ENCODE peak calls at places on chromosomes 1 and 21, in five cellular contexts. Q is A549, V is HepG2, A is H1, D is K562. O is an unnamed sample.

GRCh38 chr1:32981003-32981909 is 16.6 kb upstream of the RNF19B start:
- DNase-seq in Q (peak; percentile 91), V (no peak), A (no peak), D (peak; percentile 40), O (peak; percentile 94)

GRCh38 chr1:234962340-234962989 is 166.2 kb downstream of the TOMM20 start:
- DNase-seq in Q (peak; percentile 71), V (peak; percentile 67), A (no peak), D (peak; percentile 67), O (peak; percentile 100)

GRCh38 chr1:110783292-110783918 is 89.5 kb upstream of the CD53 start:
- DNase-seq in Q (peak; percentile 50), V (peak; percentile 47), A (no peak), D (peak; percentile 75), O (peak; percentile 50)

GRCh38 chr21:31446206-31446900 is 102.3 kb upstream of the TIAM1 start:
- DNase-seq in Q (no peak), V (no peak), A (no peak), D (no peak), O (no peak)

GRCh38 chr1:19414490-19414889 is 70.8 kb downstream of the CAPZB start:
- DNase-seq in Q (no peak), V (no peak), A (no peak), D (no peak), O (no peak)

GRCh38 chr1:44289530-44289929 is 65.5 kb downstream of the ERI3 start:
- DNase-seq in Q (no peak), V (no peak), A (no peak), D (no peak), O (no peak)

GRCh38 chr1:198641966-198642656 is 3.3 kb downstream of the PTPRC start:
- DNase-seq in Q (no peak), V (no peak), A (no peak), D (no peak), O (no peak)

GRCh38 chr1:180135535-180135934 is 19.1 kb upstream of the QSOX1 start:
- DNase-seq in Q (no peak), V (no peak), A (no peak), D (no peak), O (peak; percentile 39)

GRCh38 chr1:42323551-42323950 is 11.5 kb downstream of the FOXJ3 start:
- DNase-seq in Q (no peak), V (no peak), A (no peak), D (no peak), O (no peak)

GRCh38 chr1:221865808-221866207 is 123.9 kb upstream of the DUSP10 start:
- DNase-seq in Q (no peak), V (no peak), A (no peak), D (no peak), O (peak; percentile 85)

GRCh38 chr1:43558346-43558841 is 27.7 kb downstream of the PTPRF start:
- DNase-seq in Q (no peak), V (no peak), A (no peak), D (no peak), O (peak; percentile 42)

GRCh38 chr21:38067086-38067739 is 151.0 kb upstream of the KCNJ6 start:
- DNase-seq in Q (no peak), V (no peak), A (no peak), D (no peak), O (no peak)

GRCh38 chr1:76832521-76832920 is 34.8 kb upstream of the ST6GALNAC5 start:
- DNase-seq in Q (no peak), V (no peak), A (no peak), D (no peak), O (no peak)

GRCh38 chr1:51569284-51570062 is 47.4 kb upstream of the OSBPL9 start:
- DNase-seq in Q (peak; percentile 51), V (peak; percentile 16), A (peak; percentile 44), D (peak; percentile 47), O (peak; percentile 82)

GRCh38 chr1:169679692-169680091 is 31.7 kb downstream of the SELL start:
- DNase-seq in Q (no peak), V (no peak), A (no peak), D (no peak), O (no peak)

GRCh38 chr1:3610165-3610822 is 1.0 kb downstream of the MEGF6 start:
- DNase-seq in Q (no peak), V (no peak), A (no peak), D (no peak), O (no peak)

GRCh38 chr1:230067871-230068814 is 1.1 kb downstream of the GALNT2 start:
- DNase-seq in Q (no peak), V (no peak), A (no peak), D (peak; percentile 66), O (no peak)

GRCh38 chr1:58809327-58810040 is 25.6 kb upstream of the JUN start:
- DNase-seq in Q (no peak), V (peak; percentile 65), A (no peak), D (no peak), O (peak; percentile 73)

GRCh38 chr1:162541619-162542141 is 19.8 kb upstream of the UAP1 start:
- DNase-seq in Q (peak; percentile 25), V (no peak), A (no peak), D (no peak), O (peak; percentile 98)

GRCh38 chr1:209416009-209416408 is 167.5 kb upstream of the CAMK1G start:
- DNase-seq in Q (peak; percentile 29), V (no peak), A (no peak), D (no peak), O (peak; percentile 85)

GRCh38 chr1:223770621-223771315 is 58.4 kb downstream of the CAPN2 start:
- DNase-seq in Q (no peak), V (no peak), A (no peak), D (no peak), O (no peak)

GRCh38 chr1:203033917-203034316 is 7.6 kb downstream of the PPFIA4 start:
- DNase-seq in Q (no peak), V (no peak), A (no peak), D (no peak), O (no peak)

GRCh38 chr21:40102682-40103081 is 235.4 kb downstream of the PCP4 start:
- DNase-seq in Q (no peak), V (no peak), A (no peak), D (no peak), O (no peak)

GRCh38 chr1:217563179-217563578 is 67.7 kb downstream of the GPATCH2 start:
- DNase-seq in Q (no peak), V (no peak), A (no peak), D (no peak), O (no peak)

GRCh38 chr1:199591468-199591867 is 436.0 kb upstream of the NR5A2 start:
- DNase-seq in Q (no peak), V (no peak), A (no peak), D (no peak), O (no peak)

GRCh38 chr1:245338485-245338877 is 183.7 kb downstream of the KIF26B start:
- DNase-seq in Q (no peak), V (no peak), A (no peak), D (no peak), O (no peak)

GRCh38 chr1:245337829-245338484 is 183.2 kb downstream of the KIF26B start:
- DNase-seq in Q (no peak), V (no peak), A (no peak), D (peak; percentile 80), O (no peak)

GRCh38 chr1:245345191-245345884 is 190.6 kb downstream of the KIF26B start:
- DNase-seq in Q (no peak), V (no peak), A (no peak), D (peak; percentile 70), O (no peak)

GRCh38 chr1:245336149-245336983 is 181.6 kb downstream of the KIF26B start:
- DNase-seq in Q (no peak), V (no peak), A (no peak), D (no peak), O (no peak)

GRCh38 chr1:245341738-245342137 is 187.0 kb downstream of the KIF26B start:
- DNase-seq in Q (no peak), V (no peak), A (no peak), D (no peak), O (no peak)
- TF ChIP-seq MAFK in Q (no peak), V (no peak), A (no peak), D (no peak), O (no peak)

GRCh38 chr1:1436634-1437032 is 1.1 kb downstream of the VWA1 start:
- DNase-seq in Q (no peak), V (no peak), A (no peak), D (peak; percentile 13), O (no peak)
- H3K4me3 ChIP-seq in Q (no peak overlapping the region), V (peak overlapping the region; percentile 88), A (no peak overlapping the region), D (no peak overlapping the region), O (no peak overlapping the region)

GRCh38 chr1:97630968-97631367 is 289.9 kb downstream of the DPYD start:
- DNase-seq in Q (no peak), V (no peak), A (no peak), D (no peak), O (no peak)

GRCh38 chr1:97632776-97633175 is 288.1 kb downstream of the DPYD start:
- DNase-seq in Q (no peak), V (no peak), A (no peak), D (no peak), O (no peak)

GRCh38 chr1:97630281-97630680 is 290.6 kb downstream of the DPYD start:
- DNase-seq in Q (no peak), V (no peak), A (no peak), D (no peak), O (no peak)

GRCh38 chr1:97634758-97635157 is 286.1 kb downstream of the DPYD start:
- DNase-seq in Q (no peak), V (peak; percentile 25), A (no peak), D (no peak), O (no peak)

DNA sequence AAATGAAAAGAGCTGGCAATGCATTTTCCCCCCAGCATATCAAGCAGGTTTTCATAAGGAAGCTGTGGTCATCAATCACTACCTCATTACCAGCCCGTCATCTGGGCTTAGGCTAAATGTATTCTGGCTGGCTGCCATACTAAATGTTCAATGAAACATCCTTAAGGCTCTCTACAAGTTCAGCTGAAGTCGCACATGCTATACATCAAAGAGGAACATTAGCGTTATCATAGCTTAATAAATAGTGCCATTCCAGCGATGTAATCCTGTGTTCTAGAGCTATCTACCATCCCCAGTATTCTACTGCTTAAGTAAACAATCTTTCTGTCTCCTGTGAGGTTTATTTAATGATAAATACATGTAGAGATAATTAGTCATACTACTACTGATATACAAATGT is 288.8 kb downstream of the DPYD start:
- DNase-seq in Q (peak; percentile 1), V (no peak), A (no peak), D (no peak), O (peak; percentile 60)
- TF ChIP-seq MAFK in Q (no peak), V (no peak), A (no peak), D (no peak), O (no peak)

GRCh38 chr1:50023292-50024159 is at the start of gene AGBL4:
- DNase-seq in Q (peak; percentile 16), V (no peak), A (no peak), D (peak; percentile 50), O (no peak)
- H3K4me3 ChIP-seq in Q (peak within 1 kb of the TSS; percentile 53), V (peak within 1 kb of the TSS; percentile 57), A (peak within 1 kb of the TSS; percentile 40), D (peak within 1 kb of the TSS; percentile 35), O (peak within 1 kb of the TSS; percentile 14)

GRCh38 chr1:11918779-11919519 is 7.3 kb downstream of the KIAA2013 start:
- DNase-seq in Q (peak; percentile 37), V (no peak), A (no peak), D (no peak), O (peak; percentile 88)

GRCh38 chr1:11912000-11912399 is 14.2 kb downstream of the KIAA2013 start:
- DNase-seq in Q (no peak), V (no peak), A (no peak), D (no peak), O (no peak)

GRCh38 chr1:11914035-11914434 is 12.2 kb downstream of the KIAA2013 start:
- DNase-seq in Q (no peak), V (no peak), A (no peak), D (no peak), O (no peak)

GRCh38 chr1:11908139-11909021 is 17.8 kb downstream of the KIAA2013 start:
- DNase-seq in Q (peak; percentile 94), V (peak; percentile 96), A (peak; percentile 91), D (peak; percentile 88), O (peak; percentile 100)

GRCh38 chr1:11913291-11913690 is 12.9 kb downstream of the KIAA2013 start:
- DNase-seq in Q (no peak), V (peak; percentile 38), A (no peak), D (no peak), O (no peak)
- TF ChIP-seq MAFK in Q (no peak), V (no peak), A (no peak), D (no peak), O (no peak)

O was measured in IMR-90.